ENCODE peak calls at places on chromosomes 3 and 15, in five cellular contexts. S is right lobe of liver, D is transverse colon, K is IMR-90, M is stomach. J is an unnamed sample. For H3K36me3, the result is how much of the 10 kb centered on the place peaks cover.

GRCh38 chr15:20358066-20358780 is 183.4 kb downstream of the GOLGA6L6 start:
- DNase-seq in S (peak), M (peak), D (no peak), K (no peak), J (peak)

GRCh38 chr15:84947947-84948830 is 33.5 kb upstream of the PDE8A start:
- DNase-seq in D (no peak), S (no peak), M (no peak), K (peak), J (peak)

GRCh38 chr3:33831053-33831452 is 32.6 kb downstream of the PDCD6IP start:
- DNase-seq in S (no peak), M (no peak), D (no peak), K (peak), J (no peak)

GRCh38 chr3:69872783-69873378 is 126.7 kb upstream of the SAMMSON start:
- DNase-seq in M (no peak), K (peak), D (no peak), S (no peak), J (no peak)

GRCh38 chr3:58176827-58177489 is 33.8 kb downstream of the DNASE1L3 start:
- DNase-seq in M (no peak), D (no peak), S (no peak), K (no peak), J (no peak)

GRCh38 chr15:75945953-75946352 is 42.3 kb downstream of the FBXO22 start:
- DNase-seq in S (no peak), D (no peak), K (peak), M (no peak), J (no peak)

GRCh38 chr3:161413127-161413854 is 42.0 kb upstream of the SPTSSB start:
- DNase-seq in M (peak), S (peak), D (no peak), K (peak), J (peak)

GRCh38 chr3:128495435-128495970 is 2.5 kb upstream of the GATA2 start:
- DNase-seq in K (no peak), D (no peak), S (no peak), M (no peak), J (peak)

GRCh38 chr15:68154923-68155559 is 50.1 kb downstream of the CALML4 start:
- DNase-seq in S (no peak), K (peak), M (peak), D (peak), J (peak)

GRCh38 chr3:17740703-17741102 is 1.7 kb downstream of the TBC1D5 start:
- DNase-seq in S (no peak), D (no peak), M (no peak), K (peak), J (no peak)

GRCh38 chr15:90871716-90872480 is 3.5 kb downstream of the FURIN start:
- DNase-seq in D (peak), K (no peak), M (no peak), S (no peak), J (peak)

GRCh38 chr3:53694051-53694450 is 152.2 kb downstream of the CHDH start:
- DNase-seq in K (no peak), S (no peak), M (no peak), D (no peak), J (no peak)

GRCh38 chr3:171649282-171649681 is 161.0 kb downstream of the PLD1 start:
- DNase-seq in S (no peak), K (no peak), D (no peak), M (no peak), J (no peak)

GRCh38 chr15:96720251-96720650 is 389.8 kb downstream of the NR2F2 start:
- DNase-seq in S (no peak), D (no peak), M (no peak), K (no peak), J (no peak)

GRCh38 chr3:58564456-58565160 is 12.6 kb downstream of the FAM107A start:
- DNase-seq in S (no peak), K (peak), M (no peak), D (peak), J (no peak)

GRCh38 chr3:128293930-128294329 is 140.6 kb downstream of the EEFSEC start:
- DNase-seq in D (no peak), K (no peak), S (no peak), M (no peak), J (no peak)

GRCh38 chr15:93382196-93382820 is 293.3 kb upstream of the RGMA start:
- DNase-seq in M (peak), D (no peak), S (no peak), K (no peak), J (peak)

GRCh38 chr3:50652709-50653108 is 22.0 kb upstream of the DOCK3 start:
- DNase-seq in K (peak), D (peak), M (peak), S (no peak), J (peak)

GRCh38 chr3:157865449-157865862 is 240.8 kb downstream of the SHOX2 start:
- DNase-seq in M (no peak), S (no peak), D (peak), K (no peak), J (peak)

GRCh38 chr15:85030301-85031049 is 48.8 kb downstream of the PDE8A start:
- DNase-seq in M (no peak), D (no peak), K (peak), S (no peak), J (no peak)

GRCh38 chr15:34986326-34987181 is 1.5 kb downstream of the ZNF770 start:
- DNase-seq in D (no peak), S (no peak), K (no peak), M (no peak), J (no peak)

GRCh38 chr3:72661115-72661457 is 187.2 kb downstream of the SHQ1 start:
- DNase-seq in M (peak), D (peak), S (peak), K (peak), J (peak)

GRCh38 chr15:93126496-93127083 is 37.6 kb upstream of the RGMA start:
- DNase-seq in S (no peak), D (no peak), M (no peak), K (no peak), J (peak)

GRCh38 chr3:179452166-179452544 is 885 bp upstream of the GNB4 start:
- DNase-seq in D (no peak), K (peak), M (no peak), S (no peak), J (no peak)

GRCh38 chr3:73783811-73784210 is 159.1 kb upstream of the PDZRN3 start:
- DNase-seq in K (no peak), S (no peak), M (no peak), D (no peak), J (no peak)

GRCh38 chr15:89171136-89172072 is 50.0 kb downstream of the RLBP1 start:
- DNase-seq in K (peak), D (peak), M (peak), S (no peak), J (peak)

GRCh38 chr3:124272611-124273151 is 280.8 kb upstream of the ROPN1 start:
- DNase-seq in S (no peak), D (no peak), K (peak), M (no peak), J (peak)

GRCh38 chr3:149621218-149622005 is 36.4 kb downstream of the WWTR1 start:
- DNase-seq in M (no peak), K (peak), S (no peak), D (no peak), J (peak)

GRCh38 chr3:141769171-141769894 is 6.1 kb downstream of the GRK7 start:
- DNase-seq in M (no peak), D (no peak), S (no peak), K (peak), J (no peak)

GRCh38 chr15:96535148-96535547 is 204.6 kb downstream of the NR2F2 start:
- DNase-seq in M (no peak), K (no peak), D (no peak), S (no peak), J (no peak)

GRCh38 chr3:46110701-46111493 is 83.6 kb upstream of the XCR1 start:
- DNase-seq in K (peak), S (no peak), D (peak), M (no peak), J (no peak)

GRCh38 chr3:8460815-8461482 is 40.7 kb upstream of the LMCD1 start:
- DNase-seq in M (no peak), K (peak), D (no peak), S (no peak), J (no peak)
- H3K27ac ChIP-seq in M (no peak), K (peak), D (no peak), S (no peak), J (no peak)

GRCh38 chr15:77959094-77959879 is 118.2 kb downstream of the TBC1D2B start:
- DNase-seq in D (peak), K (peak), M (peak), S (peak), J (peak)
- H3K36me3 ChIP-seq in D (under half), K (under half), M (under half), S (under half), J (under half)

GRCh38 chr15:41230650-41231533 is at the start of the genes CHP1 and EXD1:
- DNase-seq in M (peak), D (peak), S (peak), K (peak), J (peak)
- TF ChIP-seq POLR2A in M (no peak), D (peak), S (peak), K (peak), J (peak)

GRCh38 chr3:42610978-42611377 is 10.5 kb downstream of the NKTR start:
- DNase-seq in M (no peak), S (no peak), K (no peak), D (no peak), J (no peak)

GRCh38 chr3:42613462-42613861 is 13.0 kb downstream of the NKTR start:
- DNase-seq in D (no peak), K (no peak), S (no peak), M (no peak), J (no peak)

GRCh38 chr3:42608586-42608985 is 8.1 kb downstream of the NKTR start:
- DNase-seq in M (no peak), S (no peak), D (no peak), K (peak), J (no peak)

GRCh38 chr3:42612147-42612680 is 11.7 kb downstream of the NKTR start:
- DNase-seq in S (no peak), M (no peak), K (no peak), D (no peak), J (no peak)

GRCh38 chr3:42612928-42613327 is 12.4 kb downstream of the NKTR start:
- DNase-seq in D (no peak), S (no peak), K (no peak), M (no peak), J (no peak)
- H3K27ac ChIP-seq in D (no peak), S (no peak), K (no peak), M (peak), J (peak)

GRCh38 chr3:184873136-184873535 is 61.2 kb downstream of the VPS8 start:
- DNase-seq in D (no peak), S (no peak), K (no peak), M (no peak), J (no peak)

GRCh38 chr3:184872200-184872599 is 60.2 kb downstream of the VPS8 start:
- DNase-seq in M (no peak), D (no peak), S (no peak), K (no peak), J (no peak)

GRCh38 chr3:184864012-184864411 is 52.0 kb downstream of the VPS8 start:
- DNase-seq in K (no peak), M (no peak), D (no peak), S (no peak), J (no peak)

DNA sequence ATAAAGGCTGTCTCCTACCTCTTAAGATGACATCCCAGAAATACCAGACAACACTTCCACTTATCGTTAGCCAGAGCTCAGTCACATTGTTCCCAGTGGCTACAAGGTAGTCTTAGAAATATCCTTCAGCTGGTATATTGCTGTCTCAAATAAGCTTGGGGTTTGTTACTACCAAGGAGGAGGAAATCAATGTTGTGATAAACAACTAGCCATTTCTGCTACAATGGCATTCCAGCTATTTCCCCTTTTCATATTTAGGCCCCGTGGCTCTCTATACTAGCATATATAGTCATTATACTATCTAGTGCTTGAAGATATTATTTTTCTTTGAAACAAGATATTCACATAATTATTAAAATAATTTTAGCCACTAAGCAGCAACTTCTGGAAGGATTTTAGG is 56.5 kb downstream of the VPS8 start:
- DNase-seq in D (no peak), M (no peak), K (no peak), S (no peak), J (no peak)
- H3K36me3 ChIP-seq in D (under half), M (under half), K (under half), S (under half), J (under half)

GRCh38 chr3:195114026-195114425 is 156.9 kb downstream of the XXYLT1 start:
- DNase-seq in S (no peak), M (no peak), K (no peak), D (no peak), J (no peak)

GRCh38 chr3:195116393-195117185 is 154.4 kb downstream of the XXYLT1 start:
- DNase-seq in D (no peak), S (no peak), K (no peak), M (no peak), J (no peak)

GRCh38 chr3:195114786-195115597 is 156.0 kb downstream of the XXYLT1 start:
- DNase-seq in K (no peak), M (no peak), D (no peak), S (no peak), J (no peak)

GRCh38 chr3:195113536-195113935 is 157.4 kb downstream of the XXYLT1 start:
- DNase-seq in S (no peak), K (no peak), M (no peak), D (no peak), J (no peak)

GRCh38 chr3:195115598-195115905 is 155.4 kb downstream of the XXYLT1 start:
- DNase-seq in M (no peak), D (no peak), S (no peak), K (no peak), J (no peak)
- TF ChIP-seq POLR2A in M (no peak), D (no peak), S (no peak), K (no peak), J (no peak)